ENCODE peak calls at places on chromosomes 3 and 15, in six cellular contexts. L, H, S, Q, X and P are unnamed samples.

GRCh38 chr15:44193651-44194396 is 1.2 kb downstream of the FRMD5 start:
- DNase-seq in L (no peak), H (no peak), S (no peak), Q (no peak), X (peak), P (no peak)

GRCh38 chr15:85380860-85381535 is 595 bp downstream of the AKAP13 start:
- DNase-seq in L (peak), H (peak), S (peak), Q (no peak), X (peak), P (no peak)

GRCh38 chr3:51338632-51339031 is 46.5 kb upstream of the MANF start:
- DNase-seq in L (no peak), H (peak), S (no peak), Q (no peak), X (no peak), P (no peak)

GRCh38 chr3:38454179-38454883 is 641 bp downstream of the ACVR2B start:
- DNase-seq in L (peak), H (peak), S (peak), Q (no peak), X (peak), P (no peak)

GRCh38 chr15:27342991-27343390 is 372.0 kb downstream of the GABRG3 start:
- DNase-seq in L (no peak), H (no peak), S (no peak), Q (no peak), X (peak), P (no peak)

GRCh38 chr3:108125550-108126071 is 34.8 kb upstream of the CD47 start:
- DNase-seq in L (peak), H (no peak), S (peak), Q (no peak), X (no peak), P (no peak)

GRCh38 chr15:81061490-81062235 is 60.9 kb downstream of the TLNRD1 start:
- DNase-seq in L (no peak), H (no peak), S (no peak), Q (no peak), X (no peak), P (no peak)

GRCh38 chr3:136021798-136022197 is 56.3 kb downstream of the PPP2R3A start:
- DNase-seq in L (no peak), H (no peak), S (no peak), Q (no peak), X (no peak), P (no peak)

GRCh38 chr3:195241592-195242355 is 29.2 kb downstream of the XXYLT1 start:
- DNase-seq in L (no peak), H (no peak), S (no peak), Q (no peak), X (no peak), P (peak)

GRCh38 chr3:54324069-54324468 is 201.7 kb downstream of the CACNA2D3 start:
- DNase-seq in L (no peak), H (no peak), S (no peak), Q (no peak), X (no peak), P (no peak)

GRCh38 chr3:149969945-149970715 is 565 bp downstream of the PFN2 start:
- DNase-seq in L (peak), H (peak), S (peak), Q (peak), X (peak), P (peak)

GRCh38 chr3:64038252-64038651 is 15.0 kb upstream of the PSMD6 start:
- DNase-seq in L (no peak), H (no peak), S (no peak), Q (no peak), X (no peak), P (no peak)

GRCh38 chr3:44442591-44443309 is 34.7 kb downstream of the ZNF445 start:
- DNase-seq in L (no peak), H (no peak), S (no peak), Q (no peak), X (no peak), P (no peak)

GRCh38 chr3:8197384-8197783 is 304.2 kb upstream of the LMCD1 start:
- DNase-seq in L (no peak), H (no peak), S (no peak), Q (no peak), X (no peak), P (no peak)

GRCh38 chr15:68608206-68608843 is 29.5 kb downstream of the CORO2B start:
- DNase-seq in L (peak), H (no peak), S (peak), Q (no peak), X (peak), P (no peak)

GRCh38 chr3:39208463-39209055 is 16.2 kb upstream of the XIRP1 start:
- DNase-seq in L (no peak), H (peak), S (peak), Q (peak), X (peak), P (no peak)

GRCh38 chr3:38563070-38563901 is 67.1 kb downstream of the EXOG start:
- DNase-seq in L (peak), H (no peak), S (no peak), Q (no peak), X (no peak), P (no peak)

GRCh38 chr3:41356775-41357174 is 157.5 kb downstream of the CTNNB1 start:
- DNase-seq in L (no peak), H (no peak), S (no peak), Q (no peak), X (no peak), P (no peak)

GRCh38 chr3:35596611-35597010 is 42.7 kb upstream of the ARPP21 start:
- DNase-seq in L (no peak), H (no peak), S (no peak), Q (no peak), X (no peak), P (no peak)

GRCh38 chr15:71374607-71375352 is 259.5 kb downstream of the THSD4 start:
- DNase-seq in L (no peak), H (no peak), S (peak), Q (no peak), X (no peak), P (no peak)

GRCh38 chr3:88267847-88268246 is 118.1 kb downstream of the C3orf38 start:
- DNase-seq in L (no peak), H (no peak), S (no peak), Q (no peak), X (no peak), P (no peak)

GRCh38 chr3:16066975-16067374 is 107.5 kb upstream of the GALNT15 start:
- DNase-seq in L (no peak), H (no peak), S (no peak), Q (no peak), X (no peak), P (no peak)

GRCh38 chr3:30112904-30113484 is 493.4 kb upstream of the TGFBR2 start:
- DNase-seq in L (no peak), H (no peak), S (no peak), Q (peak), X (peak), P (no peak)

GRCh38 chr15:82585072-82585471 is 44.8 kb upstream of the RPS17 start:
- DNase-seq in L (no peak), H (no peak), S (no peak), Q (no peak), X (peak), P (no peak)

GRCh38 chr3:182920515-182921084 is 59.7 kb downstream of the DCUN1D1 start:
- DNase-seq in L (no peak), H (no peak), S (no peak), Q (peak), X (peak), P (no peak)
- TF ChIP-seq POLR2AphosphoS5 in L (no peak), H (no peak), S (no peak), Q (no peak), X (no peak), P (no peak)

DNA sequence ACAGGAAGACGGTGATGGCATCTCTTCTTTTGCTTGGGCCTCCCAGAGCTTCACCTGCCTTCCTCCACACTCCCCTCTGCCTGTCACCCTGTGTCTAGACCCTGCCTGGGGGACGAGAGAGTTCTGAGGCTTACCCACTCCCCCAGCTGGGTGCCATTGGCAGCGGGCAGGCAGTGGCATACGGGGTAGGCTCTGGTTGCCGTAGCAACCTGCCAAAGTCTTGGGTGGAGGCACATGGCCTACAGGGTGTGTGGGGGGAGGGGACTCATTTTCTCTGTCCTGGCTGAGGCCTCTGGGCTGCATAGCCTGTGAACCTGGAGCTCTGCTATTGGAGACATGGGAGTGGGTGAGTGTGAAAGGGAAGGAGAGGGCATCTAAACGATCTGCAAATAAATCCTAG is 4.4 kb downstream of the INSYN1 start:
- DNase-seq in L (no peak), H (no peak), S (no peak), Q (no peak), X (no peak), P (no peak)
- TF ChIP-seq CTCF in L (no peak), H (no peak), S (no peak), Q (no peak), X (no peak), P (no peak)

GRCh38 chr3:167718582-167718981 is 16.1 kb downstream of the PDCD10 start:
- DNase-seq in L (no peak), H (no peak), S (no peak), Q (no peak), X (no peak), P (no peak)
- TF ChIP-seq POLR2AphosphoS5 in L (no peak), H (no peak), S (no peak), Q (no peak), X (no peak), P (no peak)

GRCh38 chr3:98339031-98339430 is 14.6 kb upstream of the OR5K4 start:
- DNase-seq in L (no peak), H (no peak), S (no peak), Q (no peak), X (no peak), P (no peak)

GRCh38 chr3:98341758-98342157 is 11.9 kb upstream of the OR5K4 start:
- DNase-seq in L (no peak), H (no peak), S (no peak), Q (no peak), X (no peak), P (no peak)

GRCh38 chr3:98343647-98344507 is 9.8 kb upstream of the OR5K4 start:
- DNase-seq in L (no peak), H (no peak), S (peak), Q (peak), X (peak), P (no peak)
- TF ChIP-seq CTCF in L (no peak), H (no peak), S (peak), Q (peak), X (peak), P (no peak)

DNA sequence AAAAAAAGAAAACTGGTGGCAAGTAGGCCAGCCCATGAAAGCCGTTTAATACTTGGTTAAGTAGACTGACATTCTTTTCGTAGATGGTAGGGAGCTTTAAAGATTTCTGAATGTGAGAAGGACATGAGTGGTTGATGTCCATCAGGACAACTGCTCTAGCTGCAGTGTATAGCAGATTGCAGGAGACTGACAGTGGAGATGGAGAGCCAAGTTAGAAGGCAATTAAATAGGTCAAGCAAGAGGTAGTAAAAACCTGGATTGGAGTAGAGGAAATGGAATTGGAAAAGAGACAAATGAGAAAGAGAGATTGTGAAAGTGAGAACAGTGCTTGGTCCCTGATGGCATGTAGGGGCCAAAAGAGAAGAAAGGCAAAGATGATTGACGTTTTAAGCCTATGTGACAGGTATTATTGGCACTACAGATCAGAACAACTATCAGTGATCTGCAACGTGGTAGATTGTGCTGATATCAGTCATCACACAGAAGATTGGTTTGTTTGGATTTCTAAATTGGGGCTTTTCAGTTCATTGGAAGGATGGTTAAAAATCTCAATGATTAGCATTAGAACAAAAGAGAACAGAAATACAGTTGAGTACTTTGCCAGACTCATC is 74.0 kb downstream of the CNTN4 start:
- DNase-seq in L (no peak), H (no peak), S (no peak), Q (no peak), X (no peak), P (no peak)
- TF ChIP-seq POLR2AphosphoS5 in L (no peak), H (no peak), S (no peak), Q (no peak), X (no peak), P (no peak)

GRCh38 chr3:109532257-109533216 is 195.2 kb upstream of the DPPA4 start:
- DNase-seq in L (no peak), H (peak), S (peak), Q (peak), X (peak), P (no peak)
- TF ChIP-seq CTCF in L (no peak), H (no peak), S (peak), Q (peak), X (peak), P (no peak)

DNA sequence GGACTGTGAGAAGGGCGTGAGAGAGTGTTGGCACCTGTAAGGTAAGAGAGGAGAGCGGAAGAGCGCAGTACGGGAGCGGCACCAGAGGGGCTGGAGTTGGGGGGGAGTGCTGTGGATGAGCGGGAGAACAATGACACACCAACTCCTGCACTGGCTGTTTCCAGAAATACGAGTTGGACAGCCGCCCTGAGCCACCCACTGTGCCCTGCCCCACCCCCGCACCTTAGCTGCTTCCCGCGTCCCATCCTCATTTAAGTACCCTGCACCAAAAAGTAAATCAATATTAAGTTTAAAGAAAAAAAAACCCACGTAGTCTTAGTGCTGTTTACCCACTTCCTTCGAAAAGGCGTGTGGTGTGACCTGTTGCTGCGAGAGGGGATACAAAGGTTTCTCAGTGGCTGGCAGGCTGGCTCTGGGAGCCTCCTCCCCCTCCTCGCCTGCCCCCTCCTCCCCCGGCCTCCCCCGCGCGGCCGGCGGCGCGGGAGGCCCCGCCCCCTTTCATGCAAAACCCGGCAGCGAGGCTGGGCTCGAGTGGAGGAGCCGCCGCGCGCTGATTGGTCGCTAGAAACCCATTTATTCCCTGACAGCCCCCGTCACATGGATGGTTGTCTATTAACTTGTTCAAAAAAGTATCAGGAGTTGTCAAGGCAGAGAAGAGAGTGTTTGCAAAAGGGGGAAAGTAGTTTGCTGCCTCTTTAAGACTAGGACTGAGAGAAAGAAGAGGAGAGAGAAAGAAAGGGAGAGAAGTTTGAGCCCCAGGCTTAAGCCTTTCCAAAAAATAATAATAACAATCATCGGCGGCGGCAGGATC is at the start of gene SOX2:
- DNase-seq in L (peak), H (peak), S (peak), Q (peak), X (peak), P (no peak)
- TF ChIP-seq POLR2AphosphoS5 in L (no peak), H (peak), S (peak), Q (no peak), X (peak), P (no peak)

GRCh38 chr3:183818706-183819624 is 6.4 kb downstream of the MAP6D1 start:
- DNase-seq in L (peak), H (no peak), S (no peak), Q (no peak), X (no peak), P (no peak)

GRCh38 chr3:183817111-183817510 is 8.3 kb downstream of the MAP6D1 start:
- DNase-seq in L (peak), H (no peak), S (no peak), Q (no peak), X (no peak), P (no peak)

GRCh38 chr3:183816681-183817080 is 8.7 kb downstream of the MAP6D1 start:
- DNase-seq in L (no peak), H (no peak), S (no peak), Q (no peak), X (no peak), P (no peak)

GRCh38 chr3:183818041-183818620 is 7.2 kb downstream of the MAP6D1 start:
- DNase-seq in L (peak), H (no peak), S (no peak), Q (no peak), X (no peak), P (no peak)

GRCh38 chr3:183817639-183818038 is 7.7 kb downstream of the MAP6D1 start:
- DNase-seq in L (peak), H (no peak), S (no peak), Q (no peak), X (no peak), P (no peak)
- TF ChIP-seq CTCF in L (no peak), H (no peak), S (no peak), Q (no peak), X (no peak), P (no peak)

DNA sequence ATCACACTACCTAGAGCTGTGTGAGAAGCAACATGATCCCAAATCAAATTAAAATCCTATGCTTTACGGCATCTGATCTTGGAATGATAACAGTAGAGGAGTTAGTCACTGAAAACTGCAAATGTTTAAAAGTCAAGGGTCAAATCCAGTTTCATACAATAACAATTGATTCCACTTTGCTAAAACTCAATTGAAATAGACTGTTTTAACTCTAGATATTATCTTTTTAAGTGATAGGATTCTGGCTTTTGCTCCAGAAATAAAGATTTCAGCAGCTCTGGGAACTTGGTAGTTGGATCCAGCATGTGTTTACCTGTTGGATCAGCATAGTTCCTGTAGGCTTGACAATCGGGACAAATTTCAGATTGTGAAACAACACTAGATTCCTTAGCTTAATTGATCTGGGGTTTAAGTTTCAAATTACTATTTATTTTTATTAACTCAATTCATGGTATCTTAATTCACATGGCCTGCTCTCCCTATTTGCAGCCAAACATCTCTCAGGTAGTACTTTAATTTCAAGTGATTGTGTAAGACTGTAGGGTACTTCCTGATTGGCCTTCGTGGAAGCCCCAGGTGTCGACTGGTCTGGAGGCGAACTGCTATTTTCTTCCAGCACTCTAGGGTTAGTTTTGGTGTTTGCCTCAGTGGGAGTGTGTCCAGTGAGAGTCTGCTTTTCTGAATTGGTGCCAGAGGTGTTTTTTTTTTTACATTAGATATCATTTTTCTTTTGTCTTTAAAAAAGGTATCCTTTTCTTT is 16.6 kb downstream of the NFKBIZ start:
- DNase-seq in L (no peak), H (no peak), S (no peak), Q (peak), X (peak), P (no peak)
- TF ChIP-seq POLR2AphosphoS5 in L (no peak), H (peak), S (no peak), Q (no peak), X (no peak), P (no peak)